ENCODE peak calls at places on chromosome 20, in nine cellular contexts. One of them, this sample, is unnamed.

GRCh38 chr20:56657879-56658278 is 28.8 kb downstream of the TFAP2C start:
- DNase-seq in NCI-H2081: no peak
- DNase-seq in lung: no peak
- DNase-seq in T47D: no peak
- DNase-seq in activated CD8-positive, alpha-beta memory T cell treated with anti-CD3 and anti-CD28 coated beads for 4 hours: no peak
- DNase-seq in NCI-H2107: no peak
- DNase-seq in retinal pigment epithelial cell: no peak
- DNase-seq in cardiac fibroblast: no peak
- DNase-seq in natural killer cell: no peak
- DNase-seq in this sample: no peak

GRCh38 chr20:37223053-37223452 is 38.6 kb downstream of the GHRH start:
- DNase-seq in NCI-H2081: no peak
- DNase-seq in lung: peak
- DNase-seq in T47D: peak
- DNase-seq in activated CD8-positive, alpha-beta memory T cell treated with anti-CD3 and anti-CD28 coated beads for 4 hours: no peak
- DNase-seq in NCI-H2107: no peak
- DNase-seq in retinal pigment epithelial cell: no peak
- DNase-seq in cardiac fibroblast: peak
- DNase-seq in natural killer cell: no peak
- DNase-seq in this sample: peak

GRCh38 chr20:44909872-44910689 is at the start of gene PABPC1L:
- DNase-seq in NCI-H2081: peak
- DNase-seq in lung: peak
- DNase-seq in T47D: peak
- DNase-seq in activated CD8-positive, alpha-beta memory T cell treated with anti-CD3 and anti-CD28 coated beads for 4 hours: peak
- DNase-seq in NCI-H2107: peak
- DNase-seq in retinal pigment epithelial cell: no peak
- DNase-seq in cardiac fibroblast: peak
- DNase-seq in natural killer cell: peak
- DNase-seq in this sample: peak

GRCh38 chr20:50399003-50399916 is 110.9 kb upstream of the PTPN1 start:
- DNase-seq in NCI-H2081: no peak
- DNase-seq in lung: peak
- DNase-seq in T47D: no peak
- DNase-seq in activated CD8-positive, alpha-beta memory T cell treated with anti-CD3 and anti-CD28 coated beads for 4 hours: no peak
- DNase-seq in NCI-H2107: no peak
- DNase-seq in retinal pigment epithelial cell: no peak
- DNase-seq in cardiac fibroblast: no peak
- DNase-seq in natural killer cell: no peak
- DNase-seq in this sample: no peak

GRCh38 chr20:7856756-7857155 is 83.5 kb downstream of the HAO1 start:
- DNase-seq in NCI-H2081: no peak
- DNase-seq in lung: no peak
- DNase-seq in T47D: no peak
- DNase-seq in activated CD8-positive, alpha-beta memory T cell treated with anti-CD3 and anti-CD28 coated beads for 4 hours: no peak
- DNase-seq in NCI-H2107: no peak
- DNase-seq in retinal pigment epithelial cell: no peak
- DNase-seq in cardiac fibroblast: peak
- DNase-seq in natural killer cell: no peak
- DNase-seq in this sample: no peak

GRCh38 chr20:25490656-25491445 is 83.4 kb downstream of the GINS1 start:
- DNase-seq in NCI-H2081: no peak
- DNase-seq in lung: no peak
- DNase-seq in T47D: no peak
- DNase-seq in activated CD8-positive, alpha-beta memory T cell treated with anti-CD3 and anti-CD28 coated beads for 4 hours: no peak
- DNase-seq in NCI-H2107: no peak
- DNase-seq in retinal pigment epithelial cell: no peak
- DNase-seq in cardiac fibroblast: no peak
- DNase-seq in natural killer cell: no peak
- DNase-seq in this sample: no peak

GRCh38 chr20:48697845-48698491 is 129.8 kb downstream of the PREX1 start:
- DNase-seq in NCI-H2081: peak
- DNase-seq in lung: peak
- DNase-seq in T47D: peak
- DNase-seq in activated CD8-positive, alpha-beta memory T cell treated with anti-CD3 and anti-CD28 coated beads for 4 hours: no peak
- DNase-seq in NCI-H2107: peak
- DNase-seq in retinal pigment epithelial cell: peak
- DNase-seq in cardiac fibroblast: peak
- DNase-seq in natural killer cell: no peak
- DNase-seq in this sample: no peak

GRCh38 chr20:14928083-14928482 is 590.7 kb upstream of the FLRT3 start:
- DNase-seq in NCI-H2081: peak
- DNase-seq in lung: no peak
- DNase-seq in T47D: no peak
- DNase-seq in activated CD8-positive, alpha-beta memory T cell treated with anti-CD3 and anti-CD28 coated beads for 4 hours: no peak
- DNase-seq in NCI-H2107: no peak
- DNase-seq in retinal pigment epithelial cell: peak
- DNase-seq in cardiac fibroblast: no peak
- DNase-seq in natural killer cell: no peak
- DNase-seq in this sample: no peak

GRCh38 chr20:20737158-20737557 is 24.7 kb upstream of the RALGAPA2 start:
- DNase-seq in NCI-H2081: peak
- DNase-seq in lung: no peak
- DNase-seq in T47D: no peak
- DNase-seq in activated CD8-positive, alpha-beta memory T cell treated with anti-CD3 and anti-CD28 coated beads for 4 hours: no peak
- DNase-seq in NCI-H2107: no peak
- DNase-seq in retinal pigment epithelial cell: no peak
- DNase-seq in cardiac fibroblast: no peak
- DNase-seq in natural killer cell: no peak
- DNase-seq in this sample: no peak

GRCh38 chr20:46261456-46262253 is 46.6 kb downstream of the CDH22 start:
- DNase-seq in NCI-H2081: peak
- DNase-seq in lung: no peak
- DNase-seq in T47D: peak
- DNase-seq in activated CD8-positive, alpha-beta memory T cell treated with anti-CD3 and anti-CD28 coated beads for 4 hours: no peak
- DNase-seq in NCI-H2107: no peak
- DNase-seq in retinal pigment epithelial cell: no peak
- DNase-seq in cardiac fibroblast: no peak
- DNase-seq in natural killer cell: no peak
- DNase-seq in this sample: no peak